ENCODE peak calls at places on chromosomes 1 and 21, in ten cellular contexts. S is cardiac muscle cell, I is mucosa of descending colon, O is foreskin fibroblast, L is tibial artery, B is endothelial cell of umbilical vein, P is IMR-90, G is endodermal cell, C is AG04450, U is AG09319. Z is an unnamed sample.

GRCh38 chr1:200040516-200041138 is 13.1 kb downstream of the NR5A2 start:
- DNase-seq in S (no peak), I (peak), O (peak), L (no peak), B (peak), P (no peak), G (peak), C (no peak), U (no peak), Z (peak)

GRCh38 chr1:23910553-23911246 is 2.5 kb downstream of the CNR2 start:
- DNase-seq in S (no peak), I (no peak), O (no peak), L (no peak), B (no peak), P (no peak), G (no peak), C (no peak), U (no peak), Z (peak)

GRCh38 chr1:15004396-15004795 is 149.2 kb upstream of the TMEM51 start:
- DNase-seq in S (no peak), I (no peak), O (peak), L (no peak), B (no peak), P (peak), G (no peak), C (no peak), U (no peak), Z (no peak)

GRCh38 chr1:238465449-238465848 is 574.7 kb upstream of the ZP4 start:
- DNase-seq in S (no peak), I (no peak), O (no peak), L (no peak), B (no peak), P (peak), G (no peak), C (no peak), U (no peak), Z (no peak)

GRCh38 chr1:179745131-179745611 is 2.1 kb downstream of the FAM163A start:
- DNase-seq in S (no peak), I (no peak), O (no peak), L (no peak), B (no peak), P (no peak), G (peak), C (no peak), U (no peak), Z (no peak)

GRCh38 chr1:220748091-220748934 is at the start of gene MTARC2:
- DNase-seq in S (peak), I (peak), O (peak), L (peak), B (peak), P (peak), G (peak), C (peak), U (peak), Z (peak)

GRCh38 chr21:17697474-17697873 is 84.8 kb upstream of the BTG3 start:
- DNase-seq in S (no peak), I (no peak), O (no peak), L (no peak), B (no peak), P (no peak), G (no peak), C (no peak), U (no peak), Z (no peak)

GRCh38 chr1:67626495-67627235 is 58.3 kb upstream of the GADD45A start:
- DNase-seq in S (no peak), I (no peak), O (peak), L (no peak), B (peak), P (peak), G (no peak), C (no peak), U (no peak), Z (no peak)

GRCh38 chr1:71351438-71351837 is 270.6 kb upstream of the ZRANB2 start:
- DNase-seq in S (no peak), I (no peak), O (peak), L (no peak), B (peak), P (peak), G (no peak), C (peak), U (peak), Z (no peak)

GRCh38 chr1:149848811-149849210 is 50.6 kb upstream of the BOLA1 start:
- DNase-seq in S (peak), I (no peak), O (peak), L (no peak), B (no peak), P (no peak), G (no peak), C (no peak), U (no peak), Z (no peak)

GRCh38 chr1:148357037-148357436 is 126.1 kb downstream of the PPIAL4G start:
- DNase-seq in S (no peak), I (no peak), O (no peak), L (no peak), B (no peak), P (no peak), G (no peak), C (no peak), U (no peak), Z (no peak)

GRCh38 chr1:211511030-211511429 is 19.1 kb upstream of the RD3 start:
- DNase-seq in S (no peak), I (no peak), O (no peak), L (no peak), B (no peak), P (no peak), G (no peak), C (no peak), U (no peak), Z (no peak)

GRCh38 chr1:102500795-102501194 is 504.1 kb upstream of the OLFM3 start:
- DNase-seq in S (no peak), I (no peak), O (no peak), L (no peak), B (no peak), P (no peak), G (no peak), C (no peak), U (no peak), Z (no peak)

GRCh38 chr1:36366091-36366661 is 19.5 kb downstream of the STK40 start:
- DNase-seq in S (no peak), I (no peak), O (peak), L (no peak), B (no peak), P (peak), G (peak), C (no peak), U (no peak), Z (no peak)

GRCh38 chr1:67570473-67571143 is 114.4 kb upstream of the GADD45A start:
- DNase-seq in S (no peak), I (no peak), O (peak), L (no peak), B (peak), P (peak), G (no peak), C (peak), U (no peak), Z (no peak)

GRCh38 chr1:6245869-6246496 is 2.0 kb downstream of the HES3 start:
- DNase-seq in S (no peak), I (peak), O (peak), L (no peak), B (no peak), P (no peak), G (peak), C (no peak), U (no peak), Z (peak)

GRCh38 chr21:33261635-33262034 is 4.5 kb upstream of the IL10RB start:
- DNase-seq in S (no peak), I (no peak), O (peak), L (peak), B (no peak), P (peak), G (no peak), C (peak), U (no peak), Z (no peak)

GRCh38 chr1:33178836-33179439 is 2.9 kb downstream of the TRIM62 start:
- DNase-seq in S (no peak), I (no peak), O (no peak), L (no peak), B (no peak), P (no peak), G (peak), C (no peak), U (no peak), Z (no peak)

GRCh38 chr1:161905269-161905884 is 118.3 kb downstream of the OLFML2B start:
- DNase-seq in S (peak), I (no peak), O (peak), L (no peak), B (peak), P (peak), G (peak), C (no peak), U (no peak), Z (no peak)

GRCh38 chr21:43925609-43926008 is 60.6 kb downstream of the AGPAT3 start:
- DNase-seq in S (no peak), I (no peak), O (no peak), L (no peak), B (no peak), P (no peak), G (no peak), C (no peak), U (no peak), Z (no peak)

GRCh38 chr1:80639777-80640533 is 1160.8 kb upstream of the ADGRL2 start:
- DNase-seq in S (no peak), I (no peak), O (no peak), L (no peak), B (no peak), P (no peak), G (no peak), C (no peak), U (no peak), Z (peak)

GRCh38 chr1:101506541-101507164 is 269.8 kb downstream of the S1PR1 start:
- DNase-seq in S (peak), I (no peak), O (peak), L (no peak), B (peak), P (peak), G (peak), C (no peak), U (peak), Z (peak)

GRCh38 chr1:150155413-150156071 is 5.8 kb downstream of the PLEKHO1 start:
- DNase-seq in S (no peak), I (no peak), O (no peak), L (no peak), B (no peak), P (no peak), G (no peak), C (no peak), U (no peak), Z (no peak)

GRCh38 chr1:53541761-53542550 is 82.8 kb downstream of the DMRTB1 start:
- DNase-seq in S (peak), I (peak), O (peak), L (no peak), B (no peak), P (peak), G (peak), C (peak), U (peak), Z (no peak)

GRCh38 chr1:161792740-161793139 is 26.6 kb downstream of the ATF6 start:
- DNase-seq in S (peak), I (no peak), O (peak), L (no peak), B (peak), P (peak), G (no peak), C (peak), U (peak), Z (peak)

GRCh38 chr1:9452516-9453158 is 86.6 kb upstream of the SLC25A33 start:
- DNase-seq in S (no peak), I (no peak), O (no peak), L (no peak), B (no peak), P (no peak), G (no peak), C (no peak), U (no peak), Z (no peak)

GRCh38 chr1:29236993-29237905 is 927 bp downstream of the PTPRU start:
- DNase-seq in S (peak), I (peak), O (peak), L (peak), B (peak), P (peak), G (peak), C (no peak), U (no peak), Z (peak)

GRCh38 chr1:49465486-49466185 is 558.1 kb downstream of the AGBL4 start:
- DNase-seq in S (no peak), I (no peak), O (no peak), L (no peak), B (no peak), P (no peak), G (no peak), C (no peak), U (no peak), Z (no peak)

GRCh38 chr1:37556712-37557196 is at the start of gene DNALI1:
- DNase-seq in S (peak), I (peak), O (peak), L (peak), B (peak), P (peak), G (peak), C (peak), U (peak), Z (peak)

GRCh38 chr1:5994713-5995621 is 2.7 kb upstream of the NPHP4 start:
- DNase-seq in S (no peak), I (no peak), O (no peak), L (no peak), B (no peak), P (no peak), G (no peak), C (no peak), U (no peak), Z (peak)

GRCh38 chr1:47584249-47584648 is 146.4 kb downstream of the FOXD2 start:
- DNase-seq in S (no peak), I (no peak), O (no peak), L (peak), B (no peak), P (no peak), G (peak), C (no peak), U (no peak), Z (no peak)

GRCh38 chr1:117753652-117754051 is 147.8 kb downstream of the TENT5C start:
- DNase-seq in S (no peak), I (no peak), O (peak), L (no peak), B (no peak), P (peak), G (no peak), C (peak), U (peak), Z (no peak)

GRCh38 chr1:202848191-202848542 is 37.4 kb downstream of the PCAT6 start:
- DNase-seq in S (no peak), I (no peak), O (no peak), L (no peak), B (no peak), P (peak), G (no peak), C (no peak), U (no peak), Z (peak)

GRCh38 chr1:198678301-198678836 is 39.5 kb downstream of the PTPRC start:
- DNase-seq in S (no peak), I (no peak), O (no peak), L (no peak), B (no peak), P (no peak), G (no peak), C (no peak), U (no peak), Z (no peak)

GRCh38 chr1:11847667-11848445 is at the start of gene NPPA:
- DNase-seq in S (peak), I (no peak), O (peak), L (no peak), B (no peak), P (peak), G (no peak), C (no peak), U (peak), Z (no peak)

GRCh38 chr1:36217667-36218066 is 6.6 kb upstream of the THRAP3 start:
- DNase-seq in S (peak), I (no peak), O (peak), L (no peak), B (peak), P (peak), G (no peak), C (no peak), U (no peak), Z (no peak)

GRCh38 chr1:214566158-214567104 is 15.0 kb upstream of the PTPN14 start:
- DNase-seq in S (no peak), I (no peak), O (peak), L (no peak), B (peak), P (peak), G (no peak), C (no peak), U (no peak), Z (no peak)

GRCh38 chr1:17304155-17304826 is 3.7 kb upstream of the PADI4 start:
- DNase-seq in S (peak), I (no peak), O (peak), L (no peak), B (no peak), P (no peak), G (peak), C (no peak), U (no peak), Z (no peak)

GRCh38 chr1:226548281-226549093 is at the start of gene STUM:
- DNase-seq in S (peak), I (peak), O (peak), L (no peak), B (peak), P (peak), G (peak), C (no peak), U (no peak), Z (no peak)

GRCh38 chr1:41913025-41913424 is 5.7 kb downstream of the HIVEP3 start:
- DNase-seq in S (no peak), I (no peak), O (no peak), L (no peak), B (no peak), P (no peak), G (no peak), C (no peak), U (no peak), Z (no peak)

GRCh38 chr1:99365545-99365944 is 101.3 kb downstream of the PLPPR4 start:
- DNase-seq in S (peak), I (no peak), O (no peak), L (no peak), B (no peak), P (no peak), G (no peak), C (no peak), U (no peak), Z (no peak)
- TF ChIP-seq CTCF in S (no peak), I (no peak), O (no peak), L (no peak), B (no peak), P (no peak), G (no peak), C (no peak), U (no peak), Z (no peak)

GRCh38 chr1:65308781-65309316 is 494 bp upstream of the DNAJC6 start:
- DNase-seq in S (peak), I (no peak), O (peak), L (no peak), B (no peak), P (no peak), G (no peak), C (no peak), U (no peak), Z (no peak)

GRCh38 chr1:65310078-65310587 is 790 bp downstream of the DNAJC6 start:
- DNase-seq in S (no peak), I (no peak), O (no peak), L (no peak), B (no peak), P (no peak), G (no peak), C (no peak), U (no peak), Z (no peak)

DNA sequence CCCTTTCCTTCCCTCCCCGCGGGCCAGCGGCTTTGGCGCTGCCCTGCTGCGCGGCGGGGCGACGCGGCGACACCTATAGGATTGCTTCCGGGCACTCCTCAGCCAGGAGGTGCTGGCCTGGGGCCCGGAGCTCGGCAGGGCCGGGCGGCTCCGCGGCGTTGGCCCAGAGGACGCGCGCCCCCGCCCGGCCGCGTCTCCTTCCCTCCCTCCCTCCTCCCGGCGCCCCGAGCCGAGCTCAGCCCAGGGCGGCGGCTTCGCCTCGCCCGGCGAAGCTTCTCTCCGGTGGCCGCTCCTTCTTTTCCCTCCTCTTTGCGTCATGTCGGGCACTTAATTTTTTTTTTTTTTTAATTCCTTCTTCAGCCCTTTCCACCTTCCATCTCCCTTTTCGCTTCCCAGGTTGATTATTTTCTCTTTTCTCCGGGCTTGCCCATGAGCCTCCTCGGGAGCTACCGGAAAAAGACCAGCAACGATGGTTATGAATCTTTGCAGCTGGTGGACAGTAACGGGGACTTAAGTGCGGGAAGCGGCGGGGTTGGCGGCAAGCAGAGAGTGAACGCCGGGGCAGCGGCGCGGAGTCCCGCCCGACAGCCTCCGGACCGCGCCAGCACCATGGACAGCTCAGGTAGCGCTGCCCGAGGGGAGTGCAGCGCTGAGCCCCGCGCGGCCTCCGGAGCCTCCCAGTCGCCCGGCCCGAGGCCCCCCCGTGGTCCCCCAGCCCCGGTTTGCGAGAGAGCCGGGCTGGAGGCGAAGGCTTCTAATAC is at the start of gene DNAJC6:
- DNase-seq in S (peak), I (peak), O (peak), L (peak), B (peak), P (peak), G (peak), C (peak), U (peak), Z (peak)
- TF ChIP-seq CTCF in S (no peak), I (no peak), O (no peak), L (no peak), B (no peak), P (no peak), G (no peak), C (no peak), U (no peak), Z (no peak)

DNA sequence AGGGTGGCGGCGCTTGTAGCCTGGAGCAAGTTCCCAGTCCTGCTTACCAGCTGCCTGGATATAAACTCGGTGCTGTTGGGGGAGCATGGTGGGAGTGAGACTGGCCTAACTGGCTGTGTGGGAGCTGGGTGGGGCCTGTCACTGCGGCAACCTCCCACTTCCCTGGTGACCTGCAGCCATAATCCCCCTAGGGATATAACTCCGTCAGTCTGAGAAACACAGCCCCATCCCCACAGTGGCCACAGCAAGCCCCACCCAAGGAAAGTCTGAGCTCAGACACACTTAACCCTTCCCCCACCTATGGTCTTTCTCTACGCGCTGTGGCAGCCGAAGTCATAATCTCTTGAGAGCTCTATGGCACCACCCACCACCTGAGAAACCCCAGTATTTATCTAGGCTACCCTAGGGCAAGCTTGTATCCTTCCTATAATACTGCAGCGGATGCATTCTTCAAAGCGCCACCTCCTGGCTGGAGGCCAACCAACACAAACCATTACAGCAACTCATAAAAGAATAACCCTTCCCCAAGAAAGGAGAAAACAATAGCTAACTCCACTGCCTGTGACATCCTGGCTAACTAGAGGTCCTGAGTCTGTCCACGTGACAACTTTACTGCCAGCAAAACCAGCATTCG is 57.4 kb downstream of the ZNF648 start:
- DNase-seq in S (no peak), I (peak), O (no peak), L (no peak), B (no peak), P (no peak), G (peak), C (no peak), U (no peak), Z (no peak)
- TF ChIP-seq CTCF in S (no peak), I (no peak), O (no peak), L (no peak), B (no peak), P (no peak), G (peak), C (no peak), U (no peak), Z (peak)

GRCh38 chr1:21217812-21218596 is 41.3 kb upstream of the EIF4G3 start:
- DNase-seq in S (peak), I (peak), O (peak), L (peak), B (peak), P (peak), G (peak), C (no peak), U (no peak), Z (peak)
- TF ChIP-seq CTCF in S (peak), I (no peak), O (peak), L (no peak), B (peak), P (peak), G (peak), C (peak), U (peak), Z (peak)

GRCh38 chr21:46120301-46121285 is 22.7 kb downstream of the COL6A2 start:
- DNase-seq in S (no peak), I (peak), O (no peak), L (no peak), B (no peak), P (no peak), G (peak), C (no peak), U (no peak), Z (no peak)

GRCh38 chr21:46121286-46122221 is 23.6 kb downstream of the COL6A2 start:
- DNase-seq in S (no peak), I (peak), O (no peak), L (peak), B (no peak), P (no peak), G (peak), C (no peak), U (no peak), Z (no peak)

GRCh38 chr21:46122758-46123683 is 25.1 kb downstream of the COL6A2 start:
- DNase-seq in S (no peak), I (no peak), O (no peak), L (peak), B (no peak), P (no peak), G (no peak), C (no peak), U (no peak), Z (no peak)

GRCh38 chr21:46124083-46124925 is 26.4 kb downstream of the COL6A2 start:
- DNase-seq in S (no peak), I (peak), O (no peak), L (peak), B (no peak), P (no peak), G (peak), C (no peak), U (no peak), Z (no peak)

GRCh38 chr21:46122241-46122671 is 24.3 kb downstream of the COL6A2 start:
- DNase-seq in S (no peak), I (peak), O (peak), L (peak), B (no peak), P (peak), G (no peak), C (no peak), U (no peak), Z (no peak)
- TF ChIP-seq CTCF in S (no peak), I (no peak), O (no peak), L (no peak), B (no peak), P (no peak), G (no peak), C (no peak), U (no peak), Z (no peak)